ENCODE peak calls at places on chromosomes 1 and 21, in six cellular contexts. E, R, U, V, I and F are unnamed samples.

GRCh38 chr1:185686996-185687778 is 47.0 kb upstream of the HMCN1 start:
- DNase-seq in V (no peak), I (no peak), R (no peak), E (no peak), U (no peak), F (no peak)

GRCh38 chr1:248810727-248811513 is 14.8 kb downstream of the SH3BP5L start:
- DNase-seq in I (no peak), E (no peak), V (no peak), U (no peak), R (peak), F (no peak)

GRCh38 chr21:42705346-42705745 is 51.9 kb downstream of the PDE9A start:
- DNase-seq in I (no peak), U (no peak), V (no peak), E (no peak), R (peak), F (no peak)

GRCh38 chr1:171081220-171081993 is 9.3 kb upstream of the FMO3 start:
- DNase-seq in E (peak), I (no peak), U (no peak), R (no peak), V (no peak), F (peak)

GRCh38 chr1:67811816-67812215 is 21.5 kb downstream of the GNG12 start:
- DNase-seq in R (no peak), I (no peak), E (no peak), U (no peak), V (no peak), F (peak)

GRCh38 chr1:164865385-164865784 is 306.4 kb downstream of the PBX1 start:
- DNase-seq in I (no peak), V (no peak), U (no peak), R (no peak), E (no peak), F (no peak)

GRCh38 chr1:1024421-1025415 is 4.8 kb downstream of the AGRN start:
- DNase-seq in I (no peak), E (no peak), R (no peak), V (no peak), U (no peak), F (no peak)

GRCh38 chr1:156623946-156624813 is 5.0 kb downstream of the HAPLN2 start:
- DNase-seq in I (peak), V (no peak), R (peak), U (peak), E (peak), F (peak)

DNA sequence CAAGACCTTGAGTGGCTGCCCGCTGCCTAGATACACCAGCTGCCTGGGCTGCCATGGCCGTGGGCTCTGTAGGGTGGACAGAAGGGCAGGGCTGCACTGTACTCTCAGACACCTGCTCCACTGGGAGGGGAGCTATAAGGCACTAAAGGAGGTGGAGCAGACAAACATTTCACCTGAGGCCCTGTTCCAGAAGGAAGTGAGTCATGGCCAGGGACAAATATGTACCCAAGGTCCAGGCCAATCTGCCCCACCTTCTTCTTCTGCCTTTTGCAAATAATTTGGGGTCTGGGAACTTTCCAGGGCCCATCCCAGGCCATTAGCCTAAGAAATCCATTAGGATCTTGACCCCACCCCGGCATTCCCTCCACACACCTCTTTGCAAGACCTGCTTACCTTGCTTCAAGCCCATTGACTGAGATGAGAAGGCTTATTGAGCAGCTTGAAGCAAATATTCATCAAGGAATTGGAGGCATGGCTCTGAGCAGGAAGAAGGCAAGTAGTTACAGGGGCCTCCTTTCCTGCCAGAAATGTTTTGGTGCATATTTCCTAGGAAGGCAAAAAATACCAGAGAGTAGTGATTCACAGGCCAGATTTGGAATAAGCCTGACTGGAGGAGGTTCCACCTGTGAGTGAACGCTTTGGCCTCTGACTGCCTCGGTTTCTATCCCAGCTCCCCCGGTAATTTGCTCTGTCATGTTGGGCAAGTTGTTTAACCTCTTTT is at the start of gene CAPN8:
- DNase-seq in R (no peak), U (no peak), V (no peak), I (no peak), E (no peak), F (no peak)
- TF ChIP-seq POLR2A in R (no peak), U (no peak), V (no peak), I (no peak), E (no peak), F (no peak)

DNA sequence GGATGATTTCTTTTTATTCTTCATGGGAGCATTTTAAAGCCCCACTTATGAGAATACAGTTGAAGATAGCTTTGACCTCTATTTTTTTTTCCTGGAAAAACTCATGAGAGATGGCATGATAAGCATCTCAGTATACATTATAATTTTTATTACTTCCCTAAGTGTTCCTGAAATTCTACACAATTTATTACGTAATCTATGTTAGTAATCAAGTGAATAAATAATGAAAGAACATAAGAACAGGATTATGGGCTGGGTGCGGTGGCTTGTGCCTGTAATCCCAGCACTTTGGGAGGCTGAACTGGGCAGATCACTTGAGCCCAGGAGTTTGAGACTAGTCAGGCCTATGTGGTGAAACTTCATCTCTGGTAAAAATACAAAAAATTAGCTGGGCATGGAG is 13.2 kb upstream of the PRKAA2 start:
- DNase-seq in U (no peak), V (no peak), R (no peak), E (no peak), I (no peak), F (no peak)
- H3K27ac ChIP-seq in U (no peak), V (no peak), R (no peak), E (no peak), I (no peak), F (no peak)

DNA sequence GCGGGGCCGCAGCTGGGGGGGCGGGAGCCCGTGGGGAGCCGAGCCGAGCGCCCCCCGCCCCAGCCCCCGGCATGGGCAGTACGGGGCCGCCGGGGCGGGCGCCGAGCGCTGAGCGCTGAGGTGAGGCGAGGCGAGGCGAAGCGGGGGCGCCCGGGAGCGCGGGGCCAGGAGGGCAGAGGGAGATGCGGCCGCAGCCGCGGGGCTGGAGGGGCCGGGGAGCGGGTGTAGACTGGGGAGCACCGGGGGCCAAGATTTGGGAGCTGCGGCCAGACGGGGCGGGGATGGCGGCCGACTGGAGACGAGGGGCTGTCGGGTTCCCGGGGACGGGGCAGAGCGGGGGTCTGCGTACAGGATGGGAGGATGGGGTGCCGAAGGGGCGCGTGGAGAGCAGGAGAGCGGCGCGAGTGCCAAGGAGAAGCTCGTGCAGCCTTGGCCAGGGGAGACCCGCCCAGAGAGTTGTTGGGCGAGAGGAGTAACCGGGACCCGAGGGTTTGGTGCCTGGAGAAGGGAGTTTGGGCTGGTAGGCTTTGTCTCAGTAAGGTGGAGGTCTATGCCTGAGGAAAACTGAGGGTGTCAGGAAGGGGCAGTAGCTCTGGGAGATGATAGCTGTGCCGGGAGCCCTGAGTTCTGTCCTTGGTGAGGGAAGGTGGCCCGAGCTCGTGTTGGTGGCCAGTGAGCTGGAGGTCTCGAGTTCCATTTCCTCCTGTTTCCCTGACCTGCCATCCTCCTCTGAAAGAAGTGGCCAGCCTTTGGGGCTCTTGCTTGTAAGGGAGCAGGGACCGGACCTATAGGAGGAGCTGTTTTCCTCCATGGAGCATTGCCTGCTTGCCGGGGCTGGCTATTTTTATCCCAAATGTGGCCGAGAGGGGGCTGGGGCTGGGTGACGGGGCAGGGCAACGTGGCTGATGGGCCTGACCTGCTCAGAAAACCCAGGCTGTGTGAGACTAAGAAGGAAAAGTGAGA is 539 bp downstream of the ATP8B2 start:
- DNase-seq in V (peak), I (peak), U (peak), R (peak), E (peak), F (peak)
- TF ChIP-seq POLR2A in V (no peak), I (no peak), U (peak), R (no peak), E (peak), F (peak)

GRCh38 chr1:209257454-209257853 is 326.1 kb upstream of the CAMK1G start:
- DNase-seq in U (no peak), V (no peak), I (no peak), E (no peak), R (no peak), F (no peak)

GRCh38 chr1:209260146-209260545 is 323.4 kb upstream of the CAMK1G start:
- DNase-seq in E (no peak), I (no peak), V (no peak), U (no peak), R (no peak), F (no peak)

GRCh38 chr1:209250970-209251636 is 332.4 kb upstream of the CAMK1G start:
- DNase-seq in U (no peak), V (no peak), I (no peak), R (no peak), E (no peak), F (no peak)

DNA sequence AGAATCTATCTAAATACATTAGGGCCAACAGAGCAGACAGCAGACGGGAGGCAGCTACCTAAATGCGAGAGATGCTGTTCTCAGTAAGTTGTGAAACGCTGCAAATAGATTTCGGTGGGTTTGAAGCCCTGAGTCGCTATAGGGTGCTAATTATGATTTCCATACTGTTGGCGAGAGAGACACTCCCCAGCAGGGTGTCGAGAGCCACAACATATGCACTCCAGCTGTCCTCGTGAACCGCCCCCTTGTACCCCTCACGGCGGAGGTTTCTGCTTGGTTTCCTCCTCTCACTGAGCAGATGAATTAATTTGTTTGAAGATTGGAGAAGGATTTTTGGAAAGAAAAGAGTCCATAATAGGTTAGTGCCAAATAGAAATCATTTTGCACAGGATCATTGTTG is 326.5 kb upstream of the CAMK1G start:
- DNase-seq in E (no peak), R (no peak), V (no peak), U (no peak), I (no peak), F (no peak)
- H3K27ac ChIP-seq in E (no peak), R (no peak), V (no peak), U (no peak), I (no peak), F (no peak)

GRCh38 chr1:151197863-151198253 is 494 bp upstream of the PIP5K1A start:
- DNase-seq in U (no peak), V (no peak), I (no peak), R (no peak), E (no peak), F (no peak)

GRCh38 chr1:151199860-151200581 is 1.7 kb downstream of the PIP5K1A start:
- DNase-seq in E (peak), I (peak), R (peak), U (no peak), V (no peak), F (peak)

GRCh38 chr1:151193856-151194255 is 3.9 kb upstream of the VPS72 start:
- DNase-seq in V (no peak), R (no peak), E (no peak), U (no peak), I (no peak), F (no peak)

GRCh38 chr1:151196292-151196800 is 2.0 kb upstream of the PIP5K1A start:
- DNase-seq in E (peak), R (peak), U (peak), I (peak), V (peak), F (peak)

GRCh38 chr1:151198254-151199127 is at the start of gene PIP5K1A:
- DNase-seq in E (peak), V (peak), I (peak), U (peak), R (peak), F (peak)
- TF ChIP-seq POLR2A in E (peak), V (peak), I (peak), U (peak), R (peak), F (peak)

GRCh38 chr1:103997631-103998030 is 247.9 kb downstream of the AMY1C start:
- DNase-seq in E (no peak), I (no peak), R (no peak), U (no peak), V (no peak), F (no peak)
- H3K27ac ChIP-seq in E (no peak), I (no peak), R (no peak), U (no peak), V (no peak), F (no peak)

GRCh38 chr1:243452092-243452491 is 196.3 kb downstream of the SDCCAG8 start:
- DNase-seq in E (no peak), V (no peak), U (no peak), I (no peak), R (no peak), F (no peak)

GRCh38 chr1:243459059-243459458 is 203.2 kb downstream of the SDCCAG8 start:
- DNase-seq in V (no peak), U (no peak), R (no peak), E (no peak), I (no peak), F (peak)

GRCh38 chr1:243455760-243456651 is 200.2 kb downstream of the SDCCAG8 start:
- DNase-seq in U (no peak), R (no peak), I (no peak), V (no peak), E (no peak), F (no peak)

GRCh38 chr1:243454328-243454997 is 198.6 kb downstream of the SDCCAG8 start:
- DNase-seq in V (no peak), E (no peak), I (no peak), U (no peak), R (no peak), F (no peak)
- TF ChIP-seq POLR2A in V (no peak), E (no peak), I (no peak), U (no peak), R (no peak), F (no peak)

GRCh38 chr1:58778593-58778992 is 5.3 kb downstream of the JUN start:
- DNase-seq in R (no peak), E (no peak), V (no peak), I (no peak), U (no peak), F (no peak)

GRCh38 chr1:58781541-58782307 is 2.1 kb downstream of the JUN start:
- DNase-seq in V (peak), E (peak), R (peak), I (no peak), U (peak), F (peak)

GRCh38 chr1:58780586-58781452 is 3.0 kb downstream of the JUN start:
- DNase-seq in V (no peak), R (no peak), I (no peak), U (no peak), E (peak), F (peak)

GRCh38 chr1:58779059-58779754 is 4.6 kb downstream of the JUN start:
- DNase-seq in U (no peak), R (no peak), E (peak), V (no peak), I (no peak), F (peak)

GRCh38 chr1:58779837-58780585 is 3.8 kb downstream of the JUN start:
- DNase-seq in R (no peak), E (peak), U (peak), V (no peak), I (no peak), F (peak)
- H3K27ac ChIP-seq in R (peak), E (no peak), U (peak), V (peak), I (no peak), F (no peak)

DNA sequence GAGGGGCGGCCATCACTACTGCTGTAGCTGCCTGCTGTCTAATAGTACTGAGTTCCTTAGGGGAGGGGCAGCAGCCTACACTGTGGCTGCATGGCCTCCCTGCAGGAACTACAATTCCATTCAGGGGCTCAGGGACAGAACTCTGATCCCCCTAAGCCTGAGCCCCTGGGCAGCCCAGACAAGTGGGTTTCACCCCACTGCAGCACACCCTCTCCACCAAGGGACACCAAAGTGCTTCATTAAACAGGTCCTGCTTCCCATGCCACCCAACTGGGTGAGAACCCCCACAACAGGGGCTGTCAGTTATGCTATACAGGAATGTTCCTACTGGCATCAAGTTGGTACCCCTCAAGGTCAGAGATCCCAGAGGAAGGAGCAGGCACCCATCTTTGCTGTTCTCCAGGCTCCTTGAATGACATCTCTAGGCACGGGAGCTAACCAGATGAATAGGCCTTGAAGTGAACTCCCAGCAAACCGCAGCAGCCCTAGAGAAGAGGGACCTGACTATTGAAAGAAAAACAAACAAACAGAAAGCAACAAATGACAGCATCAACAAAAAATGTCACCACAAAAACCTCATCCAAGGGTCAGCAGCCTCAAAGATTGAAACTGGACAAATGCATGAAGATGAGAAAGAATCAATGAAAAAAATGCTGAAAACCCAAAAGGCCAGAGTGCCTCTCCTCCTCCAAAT is 437.4 kb downstream of the NUF2 start:
- DNase-seq in U (no peak), R (no peak), V (no peak), E (no peak), I (no peak), F (no peak)
- TF ChIP-seq POLR2A in U (no peak), R (no peak), V (no peak), E (no peak), I (no peak), F (no peak)

DNA sequence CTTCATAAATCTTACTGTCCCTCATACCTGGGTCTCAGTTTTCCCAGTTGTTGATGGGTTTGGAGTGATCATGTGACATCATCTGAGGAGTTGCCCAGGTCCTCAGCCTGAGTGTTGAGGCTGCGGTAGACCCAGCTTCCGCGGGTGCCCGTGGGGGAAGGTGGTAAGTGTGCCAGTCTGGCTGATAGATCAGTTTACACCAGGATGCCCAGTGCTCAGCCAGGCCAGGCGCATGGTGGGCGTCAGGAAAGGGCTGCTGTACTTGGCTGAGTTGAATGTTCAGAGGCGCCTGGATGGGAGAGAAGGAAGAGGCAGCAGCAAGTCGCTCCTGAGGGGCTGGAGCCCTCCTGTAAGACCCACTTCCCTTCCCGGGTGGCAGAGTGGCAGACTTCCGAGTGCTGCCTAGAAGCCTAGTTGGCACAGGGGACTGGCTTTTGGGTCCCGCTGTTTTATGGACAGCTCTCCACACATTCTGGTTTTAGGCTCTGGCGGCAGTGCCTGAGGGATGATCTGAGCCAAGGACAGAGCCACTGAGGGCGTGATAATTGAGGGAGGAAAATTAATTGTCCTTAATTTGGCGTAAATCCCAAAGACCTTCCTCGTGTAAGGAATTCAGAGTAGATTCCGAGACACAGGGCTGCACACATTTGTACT is 35.8 kb downstream of the PTPRF start:
- DNase-seq in E (no peak), U (no peak), I (no peak), R (no peak), V (no peak), F (no peak)
- H3K27ac ChIP-seq in E (no peak), U (no peak), I (no peak), R (no peak), V (no peak), F (no peak)